ENCODE peak calls at places on chromosome X, in four cellular contexts. B is IMR-90, G is KG1, U is astrocyte of the spinal cord. J is an unnamed sample.

GRCh38 chrX:54180403-54180802 is 2.7 kb downstream of the FAM120C start:
- DNase-seq in B (peak), G (no peak), U (peak), J (no peak)

GRCh38 chrX:23403849-23404248 is 69.2 kb downstream of the PTCHD1 start:
- DNase-seq in B (no peak), G (no peak), U (no peak), J (no peak)

GRCh38 chrX:47202877-47203276 is 9.2 kb downstream of the UBA1 start:
- DNase-seq in B (no peak), G (no peak), U (no peak), J (no peak)

GRCh38 chrX:109826954-109827708 is 94.1 kb upstream of the ACSL4 start:
- DNase-seq in B (peak), G (no peak), U (peak), J (peak)

GRCh38 chrX:47218920-47219815 is 687 bp downstream of the CDK16 start:
- DNase-seq in B (no peak), G (no peak), U (no peak), J (peak)

GRCh38 chrX:15947648-15948317 is 93.2 kb upstream of the AP1S2 start:
- DNase-seq in B (peak), G (no peak), U (peak), J (peak)

GRCh38 chrX:67408423-67409079 is 135.3 kb upstream of the AR start:
- DNase-seq in B (no peak), G (no peak), U (no peak), J (no peak)

GRCh38 chrX:23854122-23854521 is 53.6 kb downstream of the APOO start:
- DNase-seq in B (no peak), G (no peak), U (no peak), J (peak)

GRCh38 chrX:38036471-38036870 is 30.1 kb downstream of the SYTL5 start:
- DNase-seq in B (peak), G (no peak), U (peak), J (no peak)

GRCh38 chrX:139758809-139759208 is 50.8 kb upstream of the MCF2 start:
- DNase-seq in B (no peak), G (no peak), U (no peak), J (no peak)

GRCh38 chrX:149370097-149370496 is 135.0 kb downstream of the IDS start:
- DNase-seq in B (no peak), G (no peak), U (peak), J (no peak)

GRCh38 chrX:136210243-136210642 is 41.0 kb downstream of the MAP7D3 start:
- DNase-seq in B (no peak), G (no peak), U (no peak), J (no peak)

GRCh38 chrX:53195401-53195800 is 29.6 kb downstream of the KDM5C start:
- DNase-seq in B (no peak), G (no peak), U (no peak), J (no peak)

GRCh38 chrX:70026112-70026850 is 23.5 kb downstream of the AWAT2 start:
- DNase-seq in B (peak), G (no peak), U (no peak), J (no peak)

GRCh38 chrX:38220936-38221386 is 290 bp upstream of the SRPX start:
- DNase-seq in B (peak), G (no peak), U (peak), J (peak)

GRCh38 chrX:19839770-19840254 is 47.6 kb downstream of the SH3KBP1 start:
- DNase-seq in B (no peak), G (peak), U (no peak), J (peak)

GRCh38 chrX:39633293-39633692 is 464.5 kb downstream of the BCOR start:
- DNase-seq in B (no peak), G (peak), U (peak), J (peak)

GRCh38 chrX:41559662-41560061 is 112.5 kb downstream of the NYX start:
- DNase-seq in B (peak), G (no peak), U (peak), J (peak)

GRCh38 chrX:137195991-137196390 is 162.2 kb upstream of the GPR101 start:
- DNase-seq in B (no peak), G (no peak), U (peak), J (no peak)

GRCh38 chrX:52988985-52989917 is 30.9 kb upstream of the FAM156A start:
- DNase-seq in B (no peak), G (no peak), U (no peak), J (no peak)

GRCh38 chrX:15815779-15816452 is 25.6 kb downstream of the ZRSR2 start:
- DNase-seq in B (peak), G (no peak), U (no peak), J (peak)

GRCh38 chrX:136196691-136197155 is 49.4 kb downstream of the FHL1 start:
- DNase-seq in B (no peak), G (no peak), U (no peak), J (peak)

GRCh38 chrX:397575-397974 is 10.9 kb upstream of the PPP2R3B start:
- DNase-seq in B (peak), G (no peak), U (peak), J (peak)

GRCh38 chrX:63889001-63889400 is 104.0 kb upstream of the ARHGEF9 start:
- DNase-seq in B (peak), G (no peak), U (peak), J (peak)

GRCh38 chrX:52594658-52595057 is 60.0 kb downstream of the SSX7 start:
- DNase-seq in B (no peak), G (no peak), U (no peak), J (no peak)

GRCh38 chrX:19342331-19342906 is 1.3 kb upstream of the PDHA1 start:
- DNase-seq in B (peak), G (no peak), U (peak), J (peak)

GRCh38 chrX:10233173-10233572 is 76.4 kb downstream of the CLCN4 start:
- DNase-seq in B (peak), G (no peak), U (peak), J (no peak)

GRCh38 chrX:40734956-40735317 is 405 bp downstream of the MED14 start:
- DNase-seq in B (no peak), G (peak), U (peak), J (peak)

GRCh38 chrX:2584216-2584615 is 83.4 kb upstream of the DHRSX start:
- DNase-seq in B (no peak), G (no peak), U (no peak), J (no peak)

GRCh38 chrX:134247492-134247891 is 10.5 kb downstream of the CCDC160 start:
- DNase-seq in B (no peak), G (no peak), U (no peak), J (no peak)